ENCODE peak calls at places on chromosomes 16 and 17, in six cellular contexts. V, P, U, T, D and L are unnamed samples.

GRCh38 chr16:24734382-24734781 is 4.9 kb downstream of the TNRC6A start:
- DNase-seq in V (no peak), P (no peak), U (no peak), T (no peak), D (peak), L (peak)

GRCh38 chr17:79202476-79202875 is 127.9 kb downstream of the ENGASE start:
- DNase-seq in V (peak), P (no peak), U (no peak), T (no peak), D (no peak), L (no peak)

GRCh38 chr16:86294535-86294934 is 215.8 kb upstream of the FOXF1 start:
- DNase-seq in V (no peak), P (no peak), U (peak), T (no peak), D (no peak), L (peak)

GRCh38 chr16:70254965-70255286 is 3.2 kb upstream of the EXOSC6 start:
- DNase-seq in V (no peak), P (no peak), U (no peak), T (no peak), D (no peak), L (no peak)

GRCh38 chr17:76075364-76076099 is 951 bp downstream of the GALR2 start:
- DNase-seq in V (no peak), P (no peak), U (no peak), T (no peak), D (no peak), L (peak)

GRCh38 chr17:16933317-16934132 is 38.4 kb downstream of the TNFRSF13B start:
- DNase-seq in V (no peak), P (no peak), U (peak), T (no peak), D (no peak), L (no peak)

GRCh38 chr17:4948997-4949320 is 629 bp upstream of the PFN1 start:
- DNase-seq in V (peak), P (peak), U (peak), T (no peak), D (peak), L (peak)

GRCh38 chr16:10827691-10828341 is 9.2 kb upstream of the TVP23A start:
- DNase-seq in V (no peak), P (peak), U (peak), T (peak), D (peak), L (peak)

GRCh38 chr16:2710021-2710710 is 9.9 kb downstream of the PRSS27 start:
- DNase-seq in V (no peak), P (peak), U (no peak), T (no peak), D (no peak), L (no peak)

GRCh38 chr16:11791144-11791828 is 5.8 kb downstream of the ZC3H7A start:
- DNase-seq in V (no peak), P (no peak), U (no peak), T (no peak), D (no peak), L (no peak)

GRCh38 chr16:73713301-73713700 is 583.3 kb upstream of the PSMD7 start:
- DNase-seq in V (no peak), P (no peak), U (no peak), T (no peak), D (no peak), L (no peak)

GRCh38 chr17:10649031-10649430 is 8.1 kb downstream of the MYH3 start:
- DNase-seq in V (no peak), P (no peak), U (no peak), T (no peak), D (peak), L (peak)

GRCh38 chr17:77735051-77735340 is 223.5 kb upstream of the TNRC6C start:
- DNase-seq in V (no peak), P (no peak), U (no peak), T (no peak), D (no peak), L (no peak)

GRCh38 chr16:19288872-19289799 is 3.6 kb downstream of the CLEC19A start:
- DNase-seq in V (no peak), P (no peak), U (no peak), T (no peak), D (no peak), L (no peak)

GRCh38 chr17:43662432-43663141 is 865 bp upstream of the MEOX1 start:
- DNase-seq in V (no peak), P (no peak), U (no peak), T (no peak), D (no peak), L (no peak)

GRCh38 chr17:27473748-27474609 is 17.7 kb downstream of the KSR1 start:
- DNase-seq in V (peak), P (peak), U (peak), T (no peak), D (no peak), L (peak)

GRCh38 chr17:76727745-76728456 is 1.3 kb downstream of the METTL23 start:
- DNase-seq in V (no peak), P (no peak), U (peak), T (no peak), D (no peak), L (peak)

GRCh38 chr16:20853981-20854620 is 46.1 kb downstream of the DCUN1D3 start:
- DNase-seq in V (no peak), P (no peak), U (no peak), T (no peak), D (no peak), L (no peak)

GRCh38 chr16:12458591-12459400 is 344.9 kb downstream of the CPPED1 start:
- DNase-seq in V (no peak), P (no peak), U (no peak), T (no peak), D (no peak), L (peak)

GRCh38 chr16:386641-387156 is 4.9 kb upstream of the PGAP6 start:
- DNase-seq in V (no peak), P (no peak), U (no peak), T (no peak), D (no peak), L (peak)

GRCh38 chr17:74769856-74770497 is 6.2 kb downstream of the NAT9 start:
- DNase-seq in V (no peak), P (no peak), U (no peak), T (no peak), D (no peak), L (no peak)

GRCh38 chr17:9729034-9729650 is 62.2 kb downstream of the DHRS7C start:
- DNase-seq in V (no peak), P (no peak), U (no peak), T (no peak), D (peak), L (peak)

GRCh38 chr17:4229627-4230026 is 34.2 kb downstream of the ANKFY1 start:
- DNase-seq in V (no peak), P (peak), U (peak), T (peak), D (peak), L (peak)

GRCh38 chr17:15284537-15284936 is 19.4 kb upstream of the PMP22 start:
- DNase-seq in V (no peak), P (no peak), U (no peak), T (no peak), D (no peak), L (no peak)

GRCh38 chr17:45768000-45768399 is 16.1 kb upstream of the CRHR1 start:
- DNase-seq in V (no peak), P (no peak), U (no peak), T (no peak), D (no peak), L (no peak)

GRCh38 chr16:53566568-53566967 is 63.6 kb upstream of the AKTIP start:
- DNase-seq in V (no peak), P (no peak), U (no peak), T (no peak), D (no peak), L (no peak)

DNA sequence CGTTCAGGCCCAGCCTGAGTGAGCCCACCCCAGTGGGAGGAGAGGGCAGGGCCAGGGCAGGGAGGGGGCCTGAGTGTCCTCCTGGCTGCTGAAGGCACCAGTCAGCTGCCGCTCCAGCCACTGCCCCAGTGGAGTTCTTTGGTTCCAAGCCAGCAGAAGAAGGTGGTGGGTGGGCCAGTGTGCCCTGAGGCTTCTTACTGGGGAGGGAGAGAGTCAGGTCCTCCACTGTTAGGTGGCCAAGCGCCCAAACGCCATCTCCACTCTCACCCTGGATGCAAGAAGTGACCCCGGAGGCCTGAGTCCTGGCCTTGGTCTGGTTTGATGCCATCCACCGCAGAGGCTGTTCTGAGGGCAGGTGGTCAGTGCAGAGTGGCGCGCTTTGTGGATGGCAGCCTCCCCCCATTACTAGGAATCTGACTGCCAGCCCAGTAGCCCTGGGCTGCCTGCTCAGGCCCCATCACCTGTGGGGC is 2.2 kb downstream of the RNF213 start:
- DNase-seq in V (no peak), P (no peak), U (no peak), T (no peak), D (no peak), L (no peak)
- H3K4me3 ChIP-seq in V (peak), P (no peak), U (peak), T (peak), D (peak), L (peak)

GRCh38 chr16:17265177-17265576 is 205.6 kb downstream of the XYLT1 start:
- DNase-seq in V (no peak), P (no peak), U (no peak), T (no peak), D (no peak), L (no peak)
- TF ChIP-seq CTCF in V (no peak), P (no peak), U (no peak), T (no peak), D (no peak), L (no peak)

GRCh38 chr17:68460715-68461114 is 3.4 kb upstream of the WIPI1 start:
- DNase-seq in V (no peak), P (no peak), U (no peak), T (no peak), D (no peak), L (no peak)
- H3K4me3 ChIP-seq in V (no peak), P (no peak), U (no peak), T (no peak), D (no peak), L (no peak)

GRCh38 chr16:57299719-57300386 is 15.4 kb upstream of the PLLP start:
- DNase-seq in V (peak), P (peak), U (peak), T (peak), D (peak), L (peak)
- TF ChIP-seq CTCF in V (no peak), P (peak), U (peak), T (peak), D (peak), L (no peak)

GRCh38 chr17:36653374-36653773 is 52.0 kb downstream of the MRM1 start:
- DNase-seq in V (no peak), P (no peak), U (no peak), T (no peak), D (no peak), L (no peak)

GRCh38 chr17:36661047-36661666 is 59.8 kb downstream of the MRM1 start:
- DNase-seq in V (no peak), P (no peak), U (no peak), T (no peak), D (no peak), L (no peak)

GRCh38 chr17:36657390-36657762 is 56.0 kb downstream of the MRM1 start:
- DNase-seq in V (no peak), P (no peak), U (no peak), T (no peak), D (no peak), L (no peak)

GRCh38 chr17:36661688-36662087 is 60.3 kb downstream of the MRM1 start:
- DNase-seq in V (no peak), P (no peak), U (no peak), T (no peak), D (no peak), L (no peak)

DNA sequence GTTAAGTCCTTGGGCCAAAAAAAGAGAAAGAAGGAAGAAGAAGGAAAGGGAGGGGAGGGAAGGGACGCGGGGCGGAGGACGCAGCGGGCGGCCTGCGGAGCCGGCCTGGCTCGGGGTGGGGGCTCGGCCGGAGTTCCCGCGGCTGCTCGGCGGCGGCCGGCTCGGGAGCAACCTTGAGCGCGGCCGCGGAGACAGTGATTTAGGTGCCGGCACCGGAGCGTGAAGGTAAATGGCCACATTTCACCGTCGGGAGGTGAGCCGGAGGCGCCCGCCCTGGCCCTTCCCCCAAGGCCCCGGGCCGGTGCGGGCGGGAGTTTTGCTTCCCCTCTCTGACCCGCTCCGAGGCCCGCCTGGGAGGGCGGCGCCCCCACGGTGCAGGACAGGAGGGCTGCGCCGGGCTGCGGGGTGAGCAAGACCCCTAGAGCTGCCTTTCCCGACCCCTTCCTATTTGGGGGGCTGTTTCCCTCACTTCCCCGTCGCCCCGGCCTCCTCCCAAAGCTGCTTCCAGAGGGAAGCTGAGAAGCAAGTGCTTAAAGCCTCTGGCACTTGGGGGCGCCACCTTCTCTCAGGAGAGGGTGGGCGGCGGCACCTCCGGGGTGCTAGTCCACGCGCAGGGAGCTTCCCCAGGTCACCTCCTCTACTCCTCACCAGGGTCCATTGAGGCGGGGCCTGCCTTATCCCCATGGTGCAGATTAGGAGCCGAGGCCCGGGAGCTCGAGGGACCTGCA is 56.5 kb downstream of the MRM1 start:
- DNase-seq in V (peak), P (no peak), U (no peak), T (no peak), D (no peak), L (peak)
- H3K4me3 ChIP-seq in V (no peak), P (peak), U (peak), T (peak), D (no peak), L (peak)

GRCh38 chr16:50152386-50152806 is 710 bp upstream of the TENT4B start:
- DNase-seq in V (peak), P (no peak), U (peak), T (no peak), D (peak), L (peak)
- TF ChIP-seq CTCF in V (no peak), P (no peak), U (no peak), T (no peak), D (no peak), L (no peak)